ENCODE peak calls at places on chromosomes 1 and 21, in seven cellular contexts. C is GM23338, H is HCT116, F is epithelial cell of prostate, B is left ventricle myocardium inferior, E is body of pancreas, G is aorta. Q is an unnamed sample.

GRCh38 chr1:77063118-77063517 is 156.1 kb downstream of the PIGK start:
- DNase-seq in C (peak), H (no peak), F (no peak), B (no peak), E (no peak), G (no peak), Q (no peak)

GRCh38 chr21:26140185-26140584 is 30.4 kb downstream of the APP start:
- DNase-seq in C (no peak), H (peak), F (peak), B (peak), E (peak), G (peak), Q (no peak)

GRCh38 chr1:1361233-1361981 is 3.1 kb upstream of the MXRA8 start:
- DNase-seq in C (no peak), H (no peak), F (no peak), B (no peak), E (no peak), G (peak), Q (no peak)

GRCh38 chr1:76868916-76869315 is 1.6 kb downstream of the ST6GALNAC5 start:
- DNase-seq in C (peak), H (no peak), F (no peak), B (no peak), E (no peak), G (peak), Q (no peak)

GRCh38 chr1:26921462-26922200 is at the start of gene NUDC:
- DNase-seq in C (peak), H (peak), F (peak), B (peak), E (peak), G (peak), Q (peak)

GRCh38 chr1:11707621-11708276 is 16.2 kb downstream of the DRAXIN start:
- DNase-seq in C (no peak), H (no peak), F (no peak), B (peak), E (peak), G (no peak), Q (no peak)

GRCh38 chr21:33202464-33203363 is 27.0 kb upstream of the IFNAR2 start:
- DNase-seq in C (no peak), H (no peak), F (no peak), B (no peak), E (no peak), G (no peak), Q (no peak)

GRCh38 chr1:205735218-205735617 is 14.8 kb downstream of the NUCKS1 start:
- DNase-seq in C (no peak), H (no peak), F (no peak), B (no peak), E (no peak), G (no peak), Q (no peak)

DNA sequence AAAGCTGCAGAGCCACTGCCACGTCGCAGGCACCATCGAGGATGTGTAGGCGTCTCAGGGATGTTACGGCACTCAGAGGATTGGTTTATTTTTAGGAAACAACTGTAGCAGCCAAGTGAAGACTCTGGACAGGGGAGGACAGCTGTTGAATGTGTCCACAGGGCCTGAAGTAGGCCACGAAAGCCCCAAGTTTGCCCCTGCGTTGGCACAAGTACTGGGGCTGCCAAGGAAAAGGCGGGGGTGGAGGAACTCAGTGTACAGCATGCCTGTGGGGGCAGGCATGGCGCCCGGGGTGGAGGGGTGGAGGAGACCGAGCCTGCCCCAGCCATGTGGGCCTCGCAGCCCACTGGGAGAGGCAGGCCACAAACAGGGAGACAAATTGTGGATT is 89.7 kb downstream of the ADARB1 start:
- DNase-seq in C (no peak), H (no peak), F (no peak), B (no peak), E (no peak), G (peak), Q (peak)
- H3K27ac ChIP-seq in C (no peak), H (no peak), F (no peak), B (peak), E (no peak), G (peak), Q (peak)

GRCh38 chr1:213136190-213136917 is 85.3 kb downstream of the RPS6KC1 start:
- DNase-seq in C (no peak), H (no peak), F (no peak), B (no peak), E (no peak), G (no peak), Q (no peak)

GRCh38 chr1:213127074-213127473 is 76.0 kb downstream of the RPS6KC1 start:
- DNase-seq in C (no peak), H (no peak), F (peak), B (no peak), E (no peak), G (no peak), Q (no peak)

GRCh38 chr1:213135572-213135971 is 84.5 kb downstream of the RPS6KC1 start:
- DNase-seq in C (no peak), H (no peak), F (no peak), B (no peak), E (no peak), G (no peak), Q (no peak)

GRCh38 chr1:213131851-213132655 is 81.0 kb downstream of the RPS6KC1 start:
- DNase-seq in C (no peak), H (no peak), F (no peak), B (no peak), E (no peak), G (no peak), Q (no peak)
- H3K27ac ChIP-seq in C (no peak), H (no peak), F (no peak), B (no peak), E (peak), G (no peak), Q (no peak)

GRCh38 chr1:19257178-19257914 is 5.7 kb downstream of the MRTO4 start:
- DNase-seq in C (no peak), H (no peak), F (no peak), B (no peak), E (no peak), G (no peak), Q (no peak)
- H3K27ac ChIP-seq in C (no peak), H (no peak), F (no peak), B (no peak), E (no peak), G (no peak), Q (no peak)

GRCh38 chr21:39842741-39843146 is 24.5 kb upstream of the PCP4 start:
- DNase-seq in C (no peak), H (no peak), F (no peak), B (no peak), E (no peak), G (no peak), Q (no peak)
- H3K27ac ChIP-seq in C (no peak), H (no peak), F (no peak), B (no peak), E (no peak), G (no peak), Q (no peak)

DNA sequence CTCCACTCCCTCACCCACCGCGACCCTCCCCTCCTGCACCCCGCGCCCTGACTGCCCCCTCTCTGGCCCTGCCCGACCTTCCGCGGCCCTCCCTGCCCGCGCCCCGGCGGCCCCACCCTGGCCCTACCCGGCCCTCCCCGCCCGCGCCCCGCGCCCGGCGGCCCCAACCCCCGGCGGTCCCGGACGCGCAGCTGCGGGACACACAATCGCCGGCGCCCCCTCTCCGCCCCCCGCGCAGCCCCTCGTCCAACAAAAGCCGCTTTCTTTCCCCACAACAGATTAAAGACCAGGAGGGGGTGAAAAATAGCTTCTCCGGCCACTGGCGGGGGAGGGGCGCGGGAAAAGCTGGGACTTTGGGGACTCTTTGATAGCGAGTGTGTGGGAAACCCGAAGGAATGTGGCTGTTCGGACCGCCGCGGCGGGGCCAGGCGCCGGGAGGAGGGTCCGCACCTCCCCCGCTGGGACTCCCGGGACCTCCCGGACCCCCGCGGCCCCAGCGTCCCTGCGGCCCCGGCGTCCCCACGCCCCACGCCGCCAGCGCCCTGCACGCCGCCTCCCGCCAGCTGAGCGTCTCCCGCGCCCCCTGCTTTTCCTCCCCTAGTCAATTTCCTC is 8.8 kb upstream of the ID3 start:
- DNase-seq in C (peak), H (no peak), F (no peak), B (peak), E (no peak), G (peak), Q (peak)
- H3K27ac ChIP-seq in C (no peak), H (no peak), F (no peak), B (peak), E (peak), G (peak), Q (peak)

DNA sequence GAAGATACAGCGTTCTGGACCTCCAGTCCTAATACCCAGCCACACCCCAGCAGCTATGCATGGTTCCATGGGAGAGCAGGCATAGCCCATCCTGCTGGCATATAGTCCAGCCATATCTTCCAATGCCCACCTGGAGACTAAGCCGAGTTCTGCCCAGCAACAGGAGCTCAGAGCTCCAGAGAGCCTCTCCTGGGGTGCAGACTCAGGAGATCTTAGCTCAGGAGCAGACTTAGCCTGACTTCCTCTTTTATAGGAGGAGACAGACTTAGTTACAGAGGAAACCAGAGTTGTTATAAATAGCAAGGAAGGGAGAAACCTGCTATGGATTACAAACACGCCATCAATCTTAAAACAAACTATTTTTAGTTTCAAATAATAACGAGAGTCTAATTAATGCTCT is 3.2 kb upstream of the KIF21B start:
- DNase-seq in C (no peak), H (no peak), F (no peak), B (no peak), E (no peak), G (no peak), Q (no peak)
- H3K27ac ChIP-seq in C (no peak), H (no peak), F (no peak), B (peak), E (no peak), G (no peak), Q (peak)

GRCh38 chr1:19483691-19484090 is 1.6 kb downstream of the CAPZB start:
- DNase-seq in C (no peak), H (no peak), F (no peak), B (no peak), E (no peak), G (no peak), Q (no peak)
- H3K27ac ChIP-seq in C (no peak), H (no peak), F (no peak), B (peak), E (no peak), G (no peak), Q (no peak)

GRCh38 chr1:110603058-110603457 is 3.1 kb downstream of the KCNA2 start:
- DNase-seq in C (no peak), H (no peak), F (no peak), B (no peak), E (no peak), G (no peak), Q (no peak)

GRCh38 chr1:110604586-110605148 is 1.5 kb downstream of the KCNA2 start:
- DNase-seq in C (no peak), H (no peak), F (no peak), B (no peak), E (no peak), G (no peak), Q (no peak)

GRCh38 chr1:110600716-110601115 is 5.4 kb downstream of the KCNA2 start:
- DNase-seq in C (no peak), H (no peak), F (no peak), B (no peak), E (no peak), G (no peak), Q (no peak)

GRCh38 chr1:110602466-110602865 is 3.7 kb downstream of the KCNA2 start:
- DNase-seq in C (no peak), H (no peak), F (no peak), B (no peak), E (peak), G (no peak), Q (no peak)

DNA sequence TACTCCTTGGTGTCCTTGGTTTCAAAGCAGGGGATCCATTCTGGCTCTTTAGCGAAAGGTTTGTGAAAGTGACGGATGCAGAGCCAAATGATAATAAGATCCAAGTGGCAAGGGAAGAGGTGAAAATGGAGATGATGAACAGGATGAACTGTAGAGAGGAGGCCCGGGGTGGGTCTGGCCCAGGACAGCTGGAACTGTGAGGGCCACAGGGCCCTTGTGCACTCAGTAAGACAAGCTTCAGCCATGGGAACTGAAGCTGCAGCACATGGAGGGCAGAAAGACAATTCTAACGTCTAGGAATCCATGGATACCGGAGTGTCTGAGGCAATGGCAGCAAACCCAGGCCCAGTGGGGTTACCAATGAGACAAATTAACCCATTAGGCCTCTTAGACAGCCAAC is 4.8 kb downstream of the KCNA2 start:
- DNase-seq in C (no peak), H (no peak), F (no peak), B (no peak), E (no peak), G (no peak), Q (no peak)
- H3K27ac ChIP-seq in C (no peak), H (no peak), F (no peak), B (no peak), E (no peak), G (no peak), Q (no peak)